ENCODE peak calls at places on chromosomes 7 and 10, in nine cellular contexts. V is body of pancreas, M is GM23338, A is fibroblast of lung, J is testis, Q is GM23248, Y is PC-3, X is heart right ventricle, S is Panc1. U is an unnamed sample.
A peak's percentile ranks its signal among the peaks of the same experiment; 100 is the strongest.

GRCh38 chr7:40586197-40586596 is 451.4 kb downstream of the SUGCT start:
- DNase-seq in J (no peak), X (no peak), S (no peak), Y (peak; percentile 50), V (no peak), Q (peak; percentile 54), M (no peak), A (peak; percentile 74), U (no peak)

GRCh38 chr10:114087255-114087654 is 43.6 kb downstream of the ADRB1 start:
- DNase-seq in S (no peak), V (no peak), A (no peak), Y (no peak), M (peak; percentile 34), J (no peak), Q (no peak), X (no peak), U (no peak)

GRCh38 chr10:31381766-31382316 is 62.8 kb downstream of the ZEB1 start:
- DNase-seq in Y (no peak), V (no peak), A (peak; percentile 32), X (no peak), Q (peak; percentile 41), J (no peak), S (no peak), M (no peak), U (no peak)

GRCh38 chr7:139913006-139913405 is 83.9 kb downstream of the TBXAS1 start:
- DNase-seq in V (no peak), J (no peak), A (no peak), X (no peak), S (no peak), M (no peak), Y (no peak), Q (peak; percentile 17), U (no peak)

GRCh38 chr10:61047788-61048560 is 104.0 kb upstream of the RHOBTB1 start:
- DNase-seq in V (no peak), M (no peak), Y (peak; percentile 43), S (no peak), A (no peak), X (no peak), Q (no peak), J (no peak), U (no peak)

GRCh38 chr10:75396861-75397570 is 4.5 kb downstream of the ZNF503 start:
- DNase-seq in A (peak; percentile 65), X (peak; percentile 38), V (peak; percentile 63), Q (peak; percentile 58), J (no peak), S (no peak), M (peak; percentile 63), Y (peak; percentile 66), U (no peak)

GRCh38 chr10:77348711-77349110 is 288.9 kb downstream of the KCNMA1 start:
- DNase-seq in A (no peak), X (no peak), Y (no peak), V (no peak), S (no peak), Q (no peak), J (no peak), M (no peak), U (no peak)

GRCh38 chr7:30625283-30625682 is 30.6 kb downstream of the GARS1 start:
- DNase-seq in X (no peak), V (no peak), J (no peak), S (no peak), A (no peak), Q (no peak), M (no peak), Y (no peak), U (no peak)

GRCh38 chr7:32154797-32155196 is 84.6 kb upstream of the PDE1C start:
- DNase-seq in S (no peak), X (peak; percentile 67), Q (peak; percentile 81), M (no peak), V (no peak), J (no peak), Y (no peak), A (peak; percentile 31), U (no peak)

GRCh38 chr10:70656489-70656888 is 15.8 kb upstream of the ADAMTS14 start:
- DNase-seq in X (no peak), J (no peak), Q (peak; percentile 99), A (peak; percentile 97), V (no peak), M (no peak), Y (peak; percentile 100), S (peak; percentile 71), U (no peak)

GRCh38 chr10:14782691-14783363 is 8.1 kb upstream of the FAM107B start:
- DNase-seq in J (no peak), Y (peak; percentile 85), A (no peak), S (peak; percentile 46), Q (no peak), V (no peak), X (no peak), M (no peak), U (no peak)

GRCh38 chr7:138465046-138465445 is 5.0 kb downstream of the TRIM24 start:
- DNase-seq in A (no peak), Y (no peak), S (no peak), X (no peak), Q (no peak), J (no peak), M (no peak), V (no peak), U (no peak)

GRCh38 chr7:12609556-12609955 is 39.0 kb downstream of the SCIN start:
- DNase-seq in J (no peak), V (no peak), M (no peak), Y (no peak), S (no peak), Q (no peak), A (no peak), X (no peak), U (no peak)

GRCh38 chr7:12612622-12613021 is 42.1 kb downstream of the SCIN start:
- DNase-seq in Q (no peak), Y (no peak), X (no peak), J (no peak), V (no peak), S (no peak), M (no peak), A (no peak), U (no peak)

GRCh38 chr7:12607134-12607533 is 36.6 kb downstream of the SCIN start:
- DNase-seq in V (no peak), J (no peak), S (no peak), X (no peak), Y (no peak), M (no peak), Q (no peak), A (no peak), U (no peak)

DNA sequence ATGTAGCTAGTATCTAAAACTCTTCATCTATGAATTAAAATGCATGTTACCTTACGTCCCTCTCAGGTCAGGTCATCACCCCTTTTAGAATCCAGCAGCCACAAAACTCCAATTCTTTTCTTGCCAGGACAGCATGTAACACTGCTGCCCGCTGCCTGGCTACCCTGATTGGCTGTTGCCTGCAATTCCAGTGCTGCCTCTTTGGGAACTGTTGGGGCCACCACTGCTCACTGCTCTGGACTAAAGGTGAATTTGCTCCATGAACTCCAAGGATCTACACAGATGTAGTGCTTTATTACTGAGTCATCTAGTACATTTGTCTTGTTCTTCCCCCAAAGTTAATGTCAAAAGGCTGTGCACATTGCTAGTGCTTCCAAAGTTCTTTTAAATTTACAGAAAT is 40.4 kb downstream of the SCIN start:
- DNase-seq in J (no peak), Q (peak; percentile 3), M (no peak), X (no peak), S (no peak), V (no peak), A (no peak), Y (peak; percentile 10), U (no peak)
- H3K4me3 ChIP-seq in J (no peak overlapping the region), Q (no peak overlapping the region), M (no peak overlapping the region), X (no peak overlapping the region), S (no peak overlapping the region), V (no peak overlapping the region), A (no peak overlapping the region), Y (no peak overlapping the region), U (no peak overlapping the region)

GRCh38 chr7:55052081-55052480 is 33.3 kb downstream of the EGFR start:
- DNase-seq in Q (peak; percentile 92), M (no peak), X (no peak), V (no peak), A (peak; percentile 56), S (no peak), Y (peak; percentile 81), J (no peak), U (no peak)
- H3K4me1 ChIP-seq in Q (peaks cover 57% of the 10 kb centered on the region), M (no peaks in the 10 kb centered on the region), X (peaks cover 10% of the 10 kb centered on the region), V (peaks cover 14% of the 10 kb centered on the region), A (peaks cover 44% of the 10 kb centered on the region), S (peaks cover 68% of the 10 kb centered on the region), Y (peaks cover 55% of the 10 kb centered on the region), J (peaks cover 4% of the 10 kb centered on the region), U (no peaks in the 10 kb centered on the region)

DNA sequence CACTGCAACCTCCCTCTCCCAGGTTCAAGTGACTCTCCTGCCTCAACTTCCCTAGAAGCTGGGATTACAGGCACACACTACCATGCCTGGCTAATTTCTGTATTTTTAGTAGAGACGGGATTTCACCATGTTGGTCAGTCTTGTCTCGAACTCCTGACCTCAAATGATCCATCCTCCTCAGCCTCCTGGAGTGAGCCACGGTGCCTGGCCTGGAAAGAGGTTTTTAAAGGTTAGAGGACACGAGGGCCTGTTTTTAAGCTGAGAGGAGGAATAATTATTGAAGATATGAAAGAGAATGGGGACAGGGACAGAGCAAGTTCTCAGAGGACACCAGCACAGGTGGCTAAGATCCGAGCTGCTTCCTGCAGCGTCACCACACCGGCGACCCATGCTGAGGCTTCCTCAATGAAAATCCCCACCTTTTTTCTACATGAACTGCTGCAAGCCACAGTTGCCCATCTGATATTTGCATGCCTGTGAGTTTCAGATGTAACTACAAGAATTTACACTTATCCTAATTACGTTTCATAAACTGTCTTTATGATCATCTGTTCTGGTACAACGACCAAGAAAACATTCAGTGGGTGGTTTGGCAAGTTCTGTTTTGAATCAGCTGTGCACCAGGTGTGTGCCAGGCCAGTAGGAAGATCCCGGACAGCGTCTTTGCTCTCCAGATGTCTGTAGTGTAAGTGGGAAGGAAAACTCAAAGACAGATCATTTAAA is 76.0 kb downstream of the HIP1 start:
- DNase-seq in V (no peak), Y (no peak), Q (no peak), J (no peak), M (no peak), A (no peak), X (no peak), S (no peak), U (no peak)
- H3K4me3 ChIP-seq in V (no peak overlapping the region), Y (no peak overlapping the region), Q (no peak overlapping the region), J (no peak overlapping the region), M (no peak overlapping the region), A (no peak overlapping the region), X (no peak overlapping the region), S (no peak overlapping the region), U (no peak overlapping the region)

GRCh38 chr10:73867871-73868631 is 6.3 kb downstream of the CAMK2G start:
- DNase-seq in Y (no peak), Q (no peak), S (no peak), A (no peak), V (no peak), X (no peak), J (no peak), M (no peak), U (no peak)

GRCh38 chr10:73867126-73867807 is 7.1 kb downstream of the CAMK2G start:
- DNase-seq in A (no peak), S (no peak), X (no peak), J (no peak), M (peak; percentile 62), Q (no peak), Y (no peak), V (no peak), U (no peak)

GRCh38 chr10:73865107-73865458 is 9.3 kb downstream of the CAMK2G start:
- DNase-seq in A (no peak), X (no peak), V (no peak), M (no peak), Y (no peak), J (no peak), S (no peak), Q (no peak), U (no peak)

GRCh38 chr10:73865459-73866442 is 8.6 kb downstream of the CAMK2G start:
- DNase-seq in A (no peak), V (no peak), X (peak; percentile 47), Q (no peak), J (no peak), S (no peak), M (no peak), Y (no peak), U (peak; percentile 48)

GRCh38 chr10:73866621-73867020 is 7.7 kb downstream of the CAMK2G start:
- DNase-seq in V (no peak), J (no peak), S (no peak), M (no peak), Y (no peak), X (no peak), A (no peak), Q (no peak), U (no peak)
- H3K4me1 ChIP-seq in V (peaks cover 3% of the 10 kb centered on the region), J (no peaks in the 10 kb centered on the region), S (peaks cover 6% of the 10 kb centered on the region), M (peaks cover 15% of the 10 kb centered on the region), Y (peaks cover 1% of the 10 kb centered on the region), X (peaks cover 70% of the 10 kb centered on the region), A (peaks cover 8% of the 10 kb centered on the region), Q (peaks cover under 1% of the 10 kb centered on the region), U (peaks cover 37% of the 10 kb centered on the region)